ENCODE peak calls at places on chromosomes 1 and 21, in seven cellular contexts. One of them, this sample, is unnamed. For H3K4me1 and H3K9me3, the result is how much of the 10 kb centered on the place peaks cover.

GRCh38 chr1:59124166-59124565 is 172.7 kb upstream of the FGGY start:
- DNase-seq in mammary epithelial cell: no peak
- DNase-seq in IMR-90: peak
- DNase-seq in ovary: no peak
- DNase-seq in Panc1: no peak
- DNase-seq in K562: no peak
- DNase-seq in CD8-positive, alpha-beta memory T cell: no peak
- DNase-seq in this sample: no peak

GRCh38 chr1:219549215-219549614 is 63.7 kb downstream of the ZC3H11B start:
- DNase-seq in CD8-positive, alpha-beta memory T cell: no peak
- DNase-seq in K562: no peak
- DNase-seq in IMR-90: no peak
- DNase-seq in mammary epithelial cell: no peak
- DNase-seq in ovary: no peak
- DNase-seq in Panc1: no peak
- DNase-seq in this sample: no peak

GRCh38 chr21:38769253-38769780 is 36.4 kb upstream of the ETS2 start:
- DNase-seq in Panc1: peak
- DNase-seq in mammary epithelial cell: no peak
- DNase-seq in CD8-positive, alpha-beta memory T cell: no peak
- DNase-seq in ovary: no peak
- DNase-seq in K562: no peak
- DNase-seq in IMR-90: peak
- DNase-seq in this sample: no peak

GRCh38 chr1:70084314-70084915 is 121.0 kb downstream of the LRRC40 start:
- DNase-seq in CD8-positive, alpha-beta memory T cell: no peak
- DNase-seq in Panc1: no peak
- DNase-seq in mammary epithelial cell: peak
- DNase-seq in IMR-90: peak
- DNase-seq in ovary: no peak
- DNase-seq in K562: no peak
- DNase-seq in this sample: no peak

GRCh38 chr1:211579434-211580302 is 707 bp upstream of the SLC30A1 start:
- DNase-seq in CD8-positive, alpha-beta memory T cell: no peak
- DNase-seq in ovary: no peak
- DNase-seq in K562: peak
- DNase-seq in IMR-90: peak
- DNase-seq in Panc1: no peak
- DNase-seq in mammary epithelial cell: no peak
- DNase-seq in this sample: peak

GRCh38 chr1:26730695-26731094 is 34.9 kb downstream of the ARID1A start:
- DNase-seq in mammary epithelial cell: no peak
- DNase-seq in K562: no peak
- DNase-seq in ovary: no peak
- DNase-seq in CD8-positive, alpha-beta memory T cell: no peak
- DNase-seq in Panc1: no peak
- DNase-seq in IMR-90: peak
- DNase-seq in this sample: no peak

GRCh38 chr1:205285391-205286101 is 36.0 kb downstream of the NUAK2 start:
- DNase-seq in K562: no peak
- DNase-seq in Panc1: no peak
- DNase-seq in ovary: no peak
- DNase-seq in CD8-positive, alpha-beta memory T cell: peak
- DNase-seq in mammary epithelial cell: no peak
- DNase-seq in IMR-90: no peak
- DNase-seq in this sample: no peak

GRCh38 chr1:115828101-115829022 is 12.6 kb downstream of the NHLH2 start:
- DNase-seq in mammary epithelial cell: no peak
- DNase-seq in ovary: peak
- DNase-seq in K562: peak
- DNase-seq in CD8-positive, alpha-beta memory T cell: peak
- DNase-seq in IMR-90: peak
- DNase-seq in Panc1: no peak
- DNase-seq in this sample: no peak

GRCh38 chr1:20484526-20485462 is 1.2 kb downstream of the CAMK2N1 start:
- DNase-seq in mammary epithelial cell: no peak
- DNase-seq in ovary: peak
- DNase-seq in IMR-90: no peak
- DNase-seq in K562: no peak
- DNase-seq in Panc1: no peak
- DNase-seq in CD8-positive, alpha-beta memory T cell: no peak
- DNase-seq in this sample: no peak

GRCh38 chr1:26533951-26534514 is 4.5 kb downstream of the RPS6KA1 start:
- DNase-seq in Panc1: no peak
- DNase-seq in CD8-positive, alpha-beta memory T cell: no peak
- DNase-seq in K562: peak
- DNase-seq in mammary epithelial cell: no peak
- DNase-seq in ovary: no peak
- DNase-seq in IMR-90: no peak
- DNase-seq in this sample: no peak

GRCh38 chr1:210250665-210250997 is 18.0 kb downstream of the SERTAD4 start:
- DNase-seq in K562: peak
- DNase-seq in Panc1: no peak
- DNase-seq in CD8-positive, alpha-beta memory T cell: no peak
- DNase-seq in ovary: no peak
- DNase-seq in mammary epithelial cell: no peak
- DNase-seq in IMR-90: no peak
- DNase-seq in this sample: peak

GRCh38 chr1:98086156-98086555 is 165.3 kb upstream of the DPYD start:
- DNase-seq in Panc1: no peak
- DNase-seq in mammary epithelial cell: peak
- DNase-seq in ovary: no peak
- DNase-seq in IMR-90: peak
- DNase-seq in CD8-positive, alpha-beta memory T cell: no peak
- DNase-seq in K562: no peak
- DNase-seq in this sample: no peak

GRCh38 chr1:9249534-9250335 is 15.2 kb downstream of the H6PD start:
- DNase-seq in CD8-positive, alpha-beta memory T cell: no peak
- DNase-seq in mammary epithelial cell: no peak
- DNase-seq in ovary: peak
- DNase-seq in K562: peak
- DNase-seq in IMR-90: peak
- DNase-seq in Panc1: no peak
- DNase-seq in this sample: no peak

GRCh38 chr1:244083544-244083943 is 32.5 kb downstream of the ZBTB18 start:
- DNase-seq in K562: no peak
- DNase-seq in CD8-positive, alpha-beta memory T cell: no peak
- DNase-seq in ovary: no peak
- DNase-seq in Panc1: no peak
- DNase-seq in IMR-90: no peak
- DNase-seq in mammary epithelial cell: no peak
- DNase-seq in this sample: no peak

GRCh38 chr1:174007846-174008245 is 14.3 kb downstream of the RC3H1 start:
- DNase-seq in ovary: no peak
- DNase-seq in CD8-positive, alpha-beta memory T cell: no peak
- DNase-seq in K562: no peak
- DNase-seq in IMR-90: peak
- DNase-seq in mammary epithelial cell: no peak
- DNase-seq in Panc1: no peak
- DNase-seq in this sample: no peak

GRCh38 chr1:176789571-176790090 is 326.7 kb downstream of the PAPPA2 start:
- DNase-seq in ovary: no peak
- DNase-seq in CD8-positive, alpha-beta memory T cell: no peak
- DNase-seq in IMR-90: no peak
- DNase-seq in Panc1: no peak
- DNase-seq in mammary epithelial cell: peak
- DNase-seq in K562: no peak
- DNase-seq in this sample: no peak

GRCh38 chr1:41369531-41369930 is 8.3 kb downstream of the FOXO6 start:
- DNase-seq in ovary: peak
- DNase-seq in IMR-90: no peak
- DNase-seq in K562: no peak
- DNase-seq in Panc1: no peak
- DNase-seq in mammary epithelial cell: no peak
- DNase-seq in CD8-positive, alpha-beta memory T cell: no peak
- DNase-seq in this sample: no peak

GRCh38 chr1:41371630-41372599 is 10.7 kb downstream of the FOXO6 start:
- DNase-seq in CD8-positive, alpha-beta memory T cell: no peak
- DNase-seq in Panc1: no peak
- DNase-seq in mammary epithelial cell: no peak
- DNase-seq in K562: no peak
- DNase-seq in IMR-90: no peak
- DNase-seq in ovary: peak
- DNase-seq in this sample: peak

GRCh38 chr1:41372600-41372993 is 11.4 kb downstream of the FOXO6 start:
- DNase-seq in K562: no peak
- DNase-seq in Panc1: no peak
- DNase-seq in mammary epithelial cell: no peak
- DNase-seq in ovary: no peak
- DNase-seq in CD8-positive, alpha-beta memory T cell: no peak
- DNase-seq in IMR-90: no peak
- DNase-seq in this sample: no peak

GRCh38 chr1:41370225-41370624 is 9.0 kb downstream of the FOXO6 start:
- DNase-seq in CD8-positive, alpha-beta memory T cell: no peak
- DNase-seq in ovary: no peak
- DNase-seq in IMR-90: no peak
- DNase-seq in K562: no peak
- DNase-seq in mammary epithelial cell: no peak
- DNase-seq in Panc1: no peak
- DNase-seq in this sample: no peak

GRCh38 chr1:41370756-41371420 is 9.7 kb downstream of the FOXO6 start:
- DNase-seq in CD8-positive, alpha-beta memory T cell: no peak
- DNase-seq in Panc1: no peak
- DNase-seq in mammary epithelial cell: no peak
- DNase-seq in K562: no peak
- DNase-seq in ovary: peak
- DNase-seq in IMR-90: no peak
- DNase-seq in this sample: no peak
- H3K4me3 ChIP-seq in CD8-positive, alpha-beta memory T cell: no peak
- H3K4me3 ChIP-seq in Panc1: no peak
- H3K4me3 ChIP-seq in mammary epithelial cell: no peak
- H3K4me3 ChIP-seq in K562: no peak
- H3K4me3 ChIP-seq in ovary: no peak
- H3K4me3 ChIP-seq in IMR-90: no peak
- H3K4me3 ChIP-seq in this sample: no peak

GRCh38 chr1:158830074-158830677 is 975 bp upstream of the MNDA start:
- DNase-seq in K562: no peak
- DNase-seq in ovary: no peak
- DNase-seq in mammary epithelial cell: no peak
- DNase-seq in IMR-90: no peak
- DNase-seq in Panc1: no peak
- DNase-seq in CD8-positive, alpha-beta memory T cell: no peak
- DNase-seq in this sample: no peak

GRCh38 chr1:158833269-158833668 is 2.1 kb downstream of the MNDA start:
- DNase-seq in Panc1: no peak
- DNase-seq in K562: no peak
- DNase-seq in mammary epithelial cell: no peak
- DNase-seq in ovary: no peak
- DNase-seq in IMR-90: no peak
- DNase-seq in CD8-positive, alpha-beta memory T cell: no peak
- DNase-seq in this sample: no peak

GRCh38 chr1:158830904-158831507 is at the start of gene MNDA:
- DNase-seq in K562: no peak
- DNase-seq in IMR-90: no peak
- DNase-seq in CD8-positive, alpha-beta memory T cell: no peak
- DNase-seq in Panc1: no peak
- DNase-seq in mammary epithelial cell: no peak
- DNase-seq in ovary: no peak
- DNase-seq in this sample: no peak

GRCh38 chr1:158838660-158839059 is 7.5 kb downstream of the MNDA start:
- DNase-seq in ovary: no peak
- DNase-seq in K562: no peak
- DNase-seq in Panc1: no peak
- DNase-seq in IMR-90: no peak
- DNase-seq in mammary epithelial cell: no peak
- DNase-seq in CD8-positive, alpha-beta memory T cell: no peak
- DNase-seq in this sample: no peak

GRCh38 chr1:158836038-158836437 is 4.9 kb downstream of the MNDA start:
- DNase-seq in mammary epithelial cell: no peak
- DNase-seq in Panc1: no peak
- DNase-seq in ovary: no peak
- DNase-seq in K562: no peak
- DNase-seq in IMR-90: no peak
- DNase-seq in CD8-positive, alpha-beta memory T cell: no peak
- DNase-seq in this sample: no peak
- H3K4me1 ChIP-seq in mammary epithelial cell: under half
- H3K4me1 ChIP-seq in Panc1: under half
- H3K4me1 ChIP-seq in ovary: under half
- H3K4me1 ChIP-seq in K562: under half
- H3K4me1 ChIP-seq in IMR-90: under half
- H3K4me1 ChIP-seq in CD8-positive, alpha-beta memory T cell: under half
- H3K4me1 ChIP-seq in this sample: under half

GRCh38 chr1:227621211-227621610 is 57.9 kb downstream of the ZNF678 start:
- DNase-seq in ovary: no peak
- DNase-seq in mammary epithelial cell: no peak
- DNase-seq in IMR-90: no peak
- DNase-seq in K562: no peak
- DNase-seq in CD8-positive, alpha-beta memory T cell: no peak
- DNase-seq in Panc1: no peak
- DNase-seq in this sample: no peak

DNA sequence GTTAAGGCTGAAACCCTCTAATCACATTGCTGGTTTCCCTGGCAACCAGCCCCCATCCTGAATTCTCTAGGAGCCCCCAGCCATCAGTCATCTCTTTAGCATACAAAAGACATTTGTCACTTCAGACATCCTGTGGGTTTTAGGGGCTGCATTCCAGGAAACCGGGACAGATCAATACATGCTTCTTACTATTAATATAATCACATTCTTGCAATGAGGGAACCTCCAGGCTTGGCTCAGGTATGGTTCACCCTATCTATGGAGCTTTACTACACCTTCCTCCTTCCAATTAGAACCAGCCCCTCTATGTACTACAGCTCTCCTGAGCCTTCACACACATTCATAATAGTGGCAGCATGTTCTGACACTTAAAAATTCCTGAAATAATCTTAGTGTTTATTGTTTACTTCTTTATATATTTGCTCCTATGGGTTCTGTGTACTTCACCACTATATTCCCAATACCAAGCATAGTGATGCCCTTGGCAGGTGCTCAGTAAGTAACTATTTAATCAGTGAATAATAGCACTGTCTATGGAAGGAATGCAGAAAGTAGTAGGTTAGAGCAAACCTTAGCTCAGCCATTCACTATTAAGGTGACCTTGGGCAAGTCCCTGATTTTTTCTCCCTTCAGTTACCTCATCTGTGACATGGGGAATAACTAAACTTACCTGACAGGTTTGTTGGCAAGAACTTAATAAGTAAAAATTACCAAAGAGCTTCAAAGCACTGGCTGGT is 59.6 kb downstream of the ZNF678 start:
- DNase-seq in K562: no peak
- DNase-seq in Panc1: no peak
- DNase-seq in CD8-positive, alpha-beta memory T cell: no peak
- DNase-seq in IMR-90: no peak
- DNase-seq in mammary epithelial cell: no peak
- DNase-seq in ovary: no peak
- DNase-seq in this sample: no peak
- H3K9me3 ChIP-seq in K562: under half
- H3K9me3 ChIP-seq in Panc1: under half
- H3K9me3 ChIP-seq in CD8-positive, alpha-beta memory T cell: under half
- H3K9me3 ChIP-seq in IMR-90: under half
- H3K9me3 ChIP-seq in mammary epithelial cell: under half
- H3K9me3 ChIP-seq in ovary: under half
- H3K9me3 ChIP-seq in this sample: under half

DNA sequence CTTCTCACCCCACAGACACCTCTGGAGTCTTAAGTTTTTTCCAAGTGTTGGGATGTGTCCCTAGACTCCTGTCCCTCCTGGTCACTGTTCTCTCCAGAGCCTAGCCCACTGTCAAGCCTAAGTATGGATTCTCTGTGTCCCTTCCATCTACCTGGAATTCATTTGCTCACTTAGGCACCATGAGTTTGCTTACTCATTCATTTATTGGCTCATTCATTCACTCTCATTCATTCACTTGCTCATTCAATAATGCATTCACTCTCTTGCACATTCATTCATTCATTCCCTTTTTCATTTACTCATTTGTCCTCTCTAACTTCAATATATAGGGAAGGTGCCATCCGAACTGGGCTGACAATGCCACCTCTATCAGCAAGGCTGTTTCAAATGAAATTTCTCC is 1.6 kb downstream of the S100A16 start:
- DNase-seq in IMR-90: no peak
- DNase-seq in CD8-positive, alpha-beta memory T cell: no peak
- DNase-seq in K562: no peak
- DNase-seq in mammary epithelial cell: no peak
- DNase-seq in ovary: no peak
- DNase-seq in Panc1: no peak
- DNase-seq in this sample: no peak
- H3K4me3 ChIP-seq in IMR-90: peak
- H3K4me3 ChIP-seq in CD8-positive, alpha-beta memory T cell: no peak
- H3K4me3 ChIP-seq in K562: no peak
- H3K4me3 ChIP-seq in mammary epithelial cell: peak
- H3K4me3 ChIP-seq in ovary: peak
- H3K4me3 ChIP-seq in Panc1: peak
- H3K4me3 ChIP-seq in this sample: no peak